ENCODE peak calls at places on chromosome X, in six cellular contexts. One of them, this sample, is unnamed.

GRCh38 chrX:88425739-88426138 is 321.3 kb upstream of the CPXCR1 start:
- DNase-seq in cardiac muscle cell: peak
- DNase-seq in Daoy: no peak
- DNase-seq in Right ventricle myocardium inferior: no peak
- DNase-seq in iPS-NIHi11: no peak
- DNase-seq in posterior cingulate gyrus: no peak
- DNase-seq in this sample: peak

GRCh38 chrX:143635915-143636314 is at the start of gene SLITRK4:
- DNase-seq in cardiac muscle cell: peak
- DNase-seq in Daoy: no peak
- DNase-seq in Right ventricle myocardium inferior: no peak
- DNase-seq in iPS-NIHi11: peak
- DNase-seq in posterior cingulate gyrus: no peak
- DNase-seq in this sample: no peak

GRCh38 chrX:9341305-9342201 is 123.3 kb upstream of the TBL1X start:
- DNase-seq in cardiac muscle cell: peak
- DNase-seq in Daoy: peak
- DNase-seq in Right ventricle myocardium inferior: peak
- DNase-seq in iPS-NIHi11: peak
- DNase-seq in posterior cingulate gyrus: no peak
- DNase-seq in this sample: peak

GRCh38 chrX:33416273-33416805 is 205.0 kb upstream of the DMD start:
- DNase-seq in cardiac muscle cell: no peak
- DNase-seq in Daoy: no peak
- DNase-seq in Right ventricle myocardium inferior: no peak
- DNase-seq in iPS-NIHi11: no peak
- DNase-seq in posterior cingulate gyrus: no peak
- DNase-seq in this sample: no peak

GRCh38 chrX:40423299-40423698 is 157.5 kb upstream of the ATP6AP2 start:
- DNase-seq in cardiac muscle cell: no peak
- DNase-seq in Daoy: no peak
- DNase-seq in Right ventricle myocardium inferior: no peak
- DNase-seq in iPS-NIHi11: no peak
- DNase-seq in posterior cingulate gyrus: no peak
- DNase-seq in this sample: no peak

GRCh38 chrX:119669424-119670037 is 23.4 kb downstream of the SEPTIN6 start:
- DNase-seq in cardiac muscle cell: peak
- DNase-seq in Daoy: no peak
- DNase-seq in Right ventricle myocardium inferior: no peak
- DNase-seq in iPS-NIHi11: no peak
- DNase-seq in posterior cingulate gyrus: no peak
- DNase-seq in this sample: no peak

GRCh38 chrX:150146271-150146888 is 208.1 kb upstream of the EOLA2 start:
- DNase-seq in cardiac muscle cell: no peak
- DNase-seq in Daoy: peak
- DNase-seq in Right ventricle myocardium inferior: no peak
- DNase-seq in iPS-NIHi11: no peak
- DNase-seq in posterior cingulate gyrus: no peak
- DNase-seq in this sample: peak

GRCh38 chrX:9746148-9746880 is 19.3 kb downstream of the GPR143 start:
- DNase-seq in cardiac muscle cell: no peak
- DNase-seq in Daoy: peak
- DNase-seq in Right ventricle myocardium inferior: no peak
- DNase-seq in iPS-NIHi11: no peak
- DNase-seq in posterior cingulate gyrus: no peak
- DNase-seq in this sample: peak

GRCh38 chrX:25275159-25275558 is 259.4 kb upstream of the ARX start:
- DNase-seq in cardiac muscle cell: no peak
- DNase-seq in Daoy: no peak
- DNase-seq in Right ventricle myocardium inferior: no peak
- DNase-seq in iPS-NIHi11: no peak
- DNase-seq in posterior cingulate gyrus: no peak
- DNase-seq in this sample: no peak

GRCh38 chrX:44072631-44073030 is 99.4 kb upstream of the NDP start:
- DNase-seq in cardiac muscle cell: no peak
- DNase-seq in Daoy: no peak
- DNase-seq in Right ventricle myocardium inferior: no peak
- DNase-seq in iPS-NIHi11: no peak
- DNase-seq in posterior cingulate gyrus: no peak
- DNase-seq in this sample: no peak

GRCh38 chrX:57445046-57445445 is 146.8 kb upstream of the ZXDB start:
- DNase-seq in cardiac muscle cell: no peak
- DNase-seq in Daoy: no peak
- DNase-seq in Right ventricle myocardium inferior: no peak
- DNase-seq in iPS-NIHi11: no peak
- DNase-seq in posterior cingulate gyrus: no peak
- DNase-seq in this sample: no peak

GRCh38 chrX:118205996-118206395 is 89.4 kb upstream of the KLHL13 start:
- DNase-seq in cardiac muscle cell: no peak
- DNase-seq in Daoy: no peak
- DNase-seq in Right ventricle myocardium inferior: no peak
- DNase-seq in iPS-NIHi11: no peak
- DNase-seq in posterior cingulate gyrus: no peak
- DNase-seq in this sample: no peak

GRCh38 chrX:21479695-21480280 is 105.6 kb downstream of the CNKSR2 start:
- DNase-seq in cardiac muscle cell: peak
- DNase-seq in Daoy: peak
- DNase-seq in Right ventricle myocardium inferior: no peak
- DNase-seq in iPS-NIHi11: peak
- DNase-seq in posterior cingulate gyrus: no peak
- DNase-seq in this sample: peak

GRCh38 chrX:7147431-7147977 is at the start of gene STS:
- DNase-seq in cardiac muscle cell: peak
- DNase-seq in Daoy: peak
- DNase-seq in Right ventricle myocardium inferior: peak
- DNase-seq in iPS-NIHi11: no peak
- DNase-seq in posterior cingulate gyrus: peak
- DNase-seq in this sample: peak

This sample was measured in HT1080.